ENCODE peak calls at places on chromosomes 5 and 9, in five cellular contexts. O is Peyer's patch, L is astrocyte of the spinal cord, C is retinal pigment epithelial cell, Y is foreskin fibroblast. Q is an unnamed sample.

GRCh38 chr5:12876541-12877298 is 972.5 kb upstream of the CTNND2 start:
- DNase-seq in O (no peak), L (no peak), C (no peak), Y (no peak), Q (no peak)

GRCh38 chr5:163649522-163649921 is 144.1 kb downstream of the MAT2B start:
- DNase-seq in O (no peak), L (peak; percentile 56), C (peak; percentile 3), Y (peak; percentile 41), Q (no peak)

GRCh38 chr9:70085241-70085640 is 41.6 kb downstream of the MAMDC2 start:
- DNase-seq in O (no peak), L (peak; percentile 53), C (peak; percentile 26), Y (peak; percentile 61), Q (no peak)

GRCh38 chr5:16931334-16932110 is 4.6 kb downstream of the MYO10 start:
- DNase-seq in O (peak; percentile 70), L (peak; percentile 41), C (no peak), Y (peak; percentile 25), Q (no peak)

GRCh38 chr9:37309136-37309535 is 113.4 kb upstream of the GRHPR start:
- DNase-seq in O (no peak), L (no peak), C (no peak), Y (peak; percentile 24), Q (no peak)

GRCh38 chr5:168995024-168995423 is 305.9 kb downstream of the SLIT3 start:
- DNase-seq in O (no peak), L (no peak), C (no peak), Y (no peak), Q (no peak)

GRCh38 chr9:91898451-91899433 is 51.3 kb downstream of the ROR2 start:
- DNase-seq in O (no peak), L (peak; percentile 64), C (peak; percentile 62), Y (peak; percentile 7), Q (no peak)

GRCh38 chr5:171945476-171945875 is 61.0 kb downstream of the FBXW11 start:
- DNase-seq in O (no peak), L (no peak), C (no peak), Y (no peak), Q (no peak)

GRCh38 chr5:116779846-116780245 is 205.2 kb upstream of the SEMA6A start:
- DNase-seq in O (no peak), L (no peak), C (no peak), Y (no peak), Q (no peak)

GRCh38 chr5:173613433-173614144 is 2.9 kb downstream of the BOD1 start:
- DNase-seq in O (no peak), L (no peak), C (no peak), Y (no peak), Q (no peak)
- H3K4me3 ChIP-seq in O (no peak overlapping the region), L (no peak overlapping the region), C (no peak overlapping the region), Y (peak overlapping the region; percentile 11), Q (peak overlapping the region; percentile 90)

GRCh38 chr9:134916161-134916665 is 1.5 kb downstream of the FCN1 start:
- DNase-seq in O (no peak), L (no peak), C (no peak), Y (no peak), Q (no peak)
- H3K4me3 ChIP-seq in O (no peak overlapping the region), L (no peak overlapping the region), C (no peak overlapping the region), Y (no peak overlapping the region), Q (no peak overlapping the region)

GRCh38 chr5:179345179-179345428 is 157 bp downstream of the ADAMTS2 start:
- DNase-seq in O (no peak), L (no peak), C (no peak), Y (no peak), Q (no peak)
- H3K4me3 ChIP-seq in O (peak overlapping the region; percentile 40), L (peak overlapping the region; percentile 48), C (no peak overlapping the region), Y (peak overlapping the region; percentile 89), Q (no peak overlapping the region)

GRCh38 chr5:175870820-175871447 is 444 bp upstream of the CPLX2 start:
- DNase-seq in O (no peak), L (no peak), C (no peak), Y (no peak), Q (no peak)

GRCh38 chr5:175872287-175873089 is 1.1 kb downstream of the CPLX2 start:
- DNase-seq in O (no peak), L (no peak), C (no peak), Y (no peak), Q (no peak)

GRCh38 chr5:175874462-175875139 is 3.2 kb downstream of the CPLX2 start:
- DNase-seq in O (no peak), L (no peak), C (no peak), Y (no peak), Q (no peak)

GRCh38 chr5:175876107-175876506 is 4.7 kb downstream of the CPLX2 start:
- DNase-seq in O (no peak), L (no peak), C (no peak), Y (no peak), Q (no peak)

GRCh38 chr5:175873090-175873454 is 1.7 kb downstream of the CPLX2 start:
- DNase-seq in O (no peak), L (no peak), C (no peak), Y (peak; percentile 16), Q (no peak)
- H3K4me3 ChIP-seq in O (no peak overlapping the region), L (no peak overlapping the region), C (no peak overlapping the region), Y (no peak overlapping the region), Q (no peak overlapping the region)

DNA sequence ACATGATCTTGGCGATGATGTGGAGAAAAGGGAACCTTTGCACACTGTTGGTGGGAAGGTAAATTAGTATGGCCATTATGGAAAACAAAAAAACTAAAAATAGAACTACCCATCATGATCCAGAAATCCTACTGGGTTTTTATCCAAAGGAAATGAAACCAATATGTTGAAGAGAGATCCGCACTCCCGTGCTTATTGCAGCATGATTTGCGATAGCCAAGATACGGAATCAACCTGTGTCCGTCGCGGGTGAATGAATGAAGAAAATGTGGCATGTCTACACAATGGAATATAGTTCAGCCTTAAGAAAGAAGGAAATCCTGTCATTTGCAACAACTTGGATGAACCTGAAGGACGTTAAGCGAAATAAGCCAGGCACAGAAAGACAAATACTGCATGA is 84.5 kb downstream of the TTLL11 start:
- DNase-seq in O (no peak), L (no peak), C (no peak), Y (no peak), Q (no peak)
- H3K4me3 ChIP-seq in O (no peak overlapping the region), L (no peak overlapping the region), C (no peak overlapping the region), Y (no peak overlapping the region), Q (no peak overlapping the region)

Q was measured in SK-N-MC.